ENCODE peak calls at places on chromosome 1, in seven cellular contexts. M is activated T-helper 17 cell treated with anti-CD3 and anti-CD28 coated beads, Interleukin-2, amount 50 U/mL, for 72 hours; X is IMR-90; K is central memory CD8-positive, alpha-beta T cell; Y is upper lobe of left lung; B is Right ventricle myocardium superior; I is psoas muscle. Q is an unnamed sample.

GRCh38 chr1:25562101-25562927 is 18.9 kb downstream of the LDLRAP1 start:
- ATAC-seq in M (peak), X (no peak), K (peak), Y (no peak), B (no peak), I (no peak), Q (no peak)

GRCh38 chr1:172818841-172819527 is 160.1 kb downstream of the FASLG start:
- ATAC-seq in M (peak), X (no peak), K (peak), Y (no peak), B (peak), I (no peak), Q (no peak)

GRCh38 chr1:3590951-3591865 is 20.1 kb downstream of the MEGF6 start:
- ATAC-seq in M (no peak), X (no peak), K (no peak), Y (peak), B (no peak), I (no peak), Q (no peak)

GRCh38 chr1:147539122-147539575 is 2.2 kb upstream of the BCL9 start:
- ATAC-seq in M (peak), X (peak), K (no peak), Y (peak), B (no peak), I (peak), Q (peak)

GRCh38 chr1:35807614-35808375 is at the start of gene AGO4:
- ATAC-seq in M (peak), X (peak), K (peak), Y (peak), B (peak), I (peak), Q (peak)

GRCh38 chr1:193219391-193219790 is 33.0 kb upstream of the B3GALT2 start:
- ATAC-seq in M (no peak), X (no peak), K (no peak), Y (no peak), B (no peak), I (no peak), Q (no peak)

GRCh38 chr1:192559115-192560006 is 16.2 kb upstream of the RGS1 start:
- ATAC-seq in M (peak), X (peak), K (no peak), Y (no peak), B (no peak), I (no peak), Q (peak)

GRCh38 chr1:18575620-18576019 is 55.0 kb upstream of the PAX7 start:
- ATAC-seq in M (no peak), X (peak), K (no peak), Y (no peak), B (peak), I (no peak), Q (no peak)

GRCh38 chr1:224407546-224408293 is 26.9 kb downstream of the WDR26 start:
- ATAC-seq in M (peak), X (no peak), K (no peak), Y (no peak), B (no peak), I (no peak), Q (no peak)

GRCh38 chr1:150922519-150922975 is 3.6 kb upstream of the SETDB1 start:
- ATAC-seq in M (peak), X (peak), K (peak), Y (peak), B (peak), I (peak), Q (peak)

GRCh38 chr1:151534662-151535278 is 5.3 kb upstream of the TUFT1 start:
- ATAC-seq in M (peak), X (peak), K (no peak), Y (peak), B (peak), I (peak), Q (peak)

GRCh38 chr1:60274422-60275419 is 201.2 kb upstream of the C1orf87 start:
- ATAC-seq in M (no peak), X (no peak), K (no peak), Y (no peak), B (peak), I (no peak), Q (no peak)

GRCh38 chr1:39854738-39855137 is 28.6 kb downstream of the TRIT1 start:
- ATAC-seq in M (peak), X (no peak), K (no peak), Y (no peak), B (no peak), I (no peak), Q (no peak)

GRCh38 chr1:43632135-43632670 is 17.7 kb upstream of the KDM4A start:
- ATAC-seq in M (no peak), X (no peak), K (no peak), Y (peak), B (no peak), I (no peak), Q (no peak)

Q was measured in gastroesophageal sphincter.